ENCODE peak calls at places on chromosome 21, in seven cellular contexts. Y is endodermal cell; S is upper lobe of left lung; R is CD8-positive, alpha-beta T cell; M is aorta; U is heart left ventricle; V is neural progenitor cell. C is an unnamed sample. For H3K4me1, the result is how much of the 10 kb centered on the place peaks cover.

GRCh38 chr21:30306821-30307330 is 13.2 kb downstream of the KRTAP26-1 start:
- DNase-seq in Y (no peak), V (no peak), R (no peak), S (no peak), M (no peak), U (no peak), C (no peak)

GRCh38 chr21:25080706-25081495 is 526.4 kb downstream of the MRPL39 start:
- DNase-seq in M (no peak), V (no peak), U (no peak), S (no peak), R (no peak), Y (no peak), C (no peak)

GRCh38 chr21:44802396-44803153 is 955 bp upstream of the UBE2G2 start:
- DNase-seq in R (no peak), M (no peak), S (no peak), Y (peak), U (no peak), V (peak), C (no peak)

GRCh38 chr21:45536301-45537081 is 5.7 kb downstream of the SLC19A1 start:
- DNase-seq in U (no peak), S (peak), Y (peak), V (peak), R (no peak), M (peak), C (no peak)

GRCh38 chr21:26445440-26445839 is 127.6 kb downstream of the CYYR1 start:
- DNase-seq in V (no peak), U (no peak), R (no peak), S (no peak), Y (no peak), M (no peak), C (no peak)

GRCh38 chr21:45390121-45390751 is 14.7 kb upstream of the COL18A1 start:
- DNase-seq in Y (peak), M (peak), V (no peak), R (no peak), U (peak), S (no peak), C (no peak)

GRCh38 chr21:42478504-42478903 is 17.5 kb downstream of the RSPH1 start:
- DNase-seq in U (no peak), V (no peak), S (no peak), Y (no peak), M (no peak), R (peak), C (no peak)

GRCh38 chr21:46675595-46676280 is 40.3 kb downstream of the PRMT2 start:
- DNase-seq in U (no peak), R (no peak), M (no peak), Y (no peak), S (no peak), V (no peak), C (no peak)

GRCh38 chr21:27674037-27674436 is 707.1 kb upstream of the ADAMTS5 start:
- DNase-seq in U (no peak), R (no peak), M (no peak), Y (no peak), V (no peak), S (no peak), C (no peak)

GRCh38 chr21:45589686-45590245 is 47.5 kb upstream of the SLC19A1 start:
- DNase-seq in R (no peak), Y (no peak), U (no peak), S (no peak), M (no peak), V (no peak), C (no peak)

DNA sequence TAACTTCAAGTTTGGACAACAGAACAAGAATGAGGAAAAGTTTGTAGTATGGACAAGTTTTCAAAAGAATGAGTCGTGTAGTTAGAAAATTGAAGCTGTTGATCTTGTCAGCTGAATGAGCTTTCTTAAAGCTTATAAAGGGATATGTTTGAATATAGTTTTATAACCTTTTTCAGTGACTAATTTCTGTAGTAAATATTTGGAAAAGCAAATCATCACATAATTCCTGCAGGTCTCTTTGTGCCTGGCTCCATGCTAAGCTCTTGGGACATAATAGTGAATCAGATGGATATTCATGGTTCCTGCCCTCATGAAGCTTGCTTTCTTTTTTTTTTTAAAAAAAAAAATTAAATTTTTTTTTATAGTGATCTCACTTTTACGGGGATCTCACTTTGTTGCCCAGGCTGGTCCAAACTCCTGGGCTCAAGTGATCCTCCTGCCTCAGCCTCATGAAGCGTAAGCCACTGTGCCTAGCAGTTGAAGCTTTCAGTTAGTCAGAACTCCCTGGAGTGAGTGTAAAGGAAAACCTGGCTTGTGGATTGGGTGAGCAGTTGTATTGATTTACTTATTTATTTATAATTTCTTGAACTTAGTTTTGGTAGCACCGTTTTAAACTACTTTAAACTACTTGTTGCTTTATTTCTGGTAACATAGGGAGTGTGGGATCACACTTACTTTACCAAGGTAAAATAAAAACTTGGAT is 15.5 kb downstream of the DYRK1A start:
- DNase-seq in S (no peak), M (no peak), V (no peak), R (no peak), U (no peak), Y (no peak), C (no peak)
- H3K4me1 ChIP-seq in S (half or more), M (under half), V (half or more), R (half or more), U (under half), Y (under half), C (under half)

GRCh38 chr21:33968082-33968997 is 52.7 kb upstream of the ATP5PO start:
- DNase-seq in R (peak), V (peak), U (no peak), M (no peak), S (no peak), Y (peak), C (no peak)
- H3K4me1 ChIP-seq in R (under half), V (under half), U (under half), M (under half), S (under half), Y (under half), C (under half)

DNA sequence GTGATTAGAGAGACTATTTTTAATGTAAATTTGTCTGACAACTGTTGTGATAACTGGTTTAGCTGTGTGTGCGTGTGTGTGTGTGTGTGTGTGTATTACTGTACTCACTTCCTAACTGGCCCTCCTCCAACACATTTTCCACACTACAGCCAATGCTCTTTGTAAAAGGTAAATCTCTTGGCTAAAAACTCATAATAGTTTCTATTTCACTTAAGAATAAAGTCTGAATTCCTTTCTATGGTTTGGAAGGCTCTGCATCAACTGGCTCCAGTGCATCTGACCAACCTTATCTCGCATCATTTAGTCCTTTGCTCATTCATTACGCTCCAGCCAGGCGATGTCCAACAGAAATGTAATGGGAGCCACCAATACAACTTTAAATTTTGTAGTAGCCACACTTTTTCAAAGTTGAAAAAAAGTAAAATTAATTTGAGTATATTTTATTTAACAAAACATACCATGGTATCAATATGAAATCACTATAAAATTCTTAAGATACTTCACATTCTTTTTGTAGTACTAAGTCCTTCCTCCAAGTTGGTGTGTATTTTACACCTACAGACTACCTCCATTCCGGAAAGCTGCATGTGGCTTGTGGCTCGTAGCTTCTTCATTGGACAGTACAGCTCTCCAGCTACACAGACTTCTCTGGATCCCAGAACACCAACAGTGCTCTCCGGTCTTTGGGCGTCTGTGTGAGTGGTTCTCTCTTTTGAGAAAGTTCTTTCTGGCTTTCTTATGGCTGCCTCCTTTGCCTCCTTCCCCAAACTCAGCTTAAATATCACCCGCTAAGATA is 68.9 kb downstream of the NRIP1 start:
- DNase-seq in M (no peak), V (no peak), R (no peak), S (no peak), Y (no peak), U (peak), C (no peak)
- H3K4me1 ChIP-seq in M (under half), V (under half), R (under half), S (under half), Y (under half), U (under half), C (under half)

GRCh38 chr21:39314155-39315027 is 959 bp upstream of the BRWD1 start:
- DNase-seq in M (peak), V (no peak), S (peak), Y (peak), R (no peak), U (peak), C (peak)
- H3K4me1 ChIP-seq in M (under half), V (under half), S (under half), Y (under half), R (under half), U (under half), C (under half)

DNA sequence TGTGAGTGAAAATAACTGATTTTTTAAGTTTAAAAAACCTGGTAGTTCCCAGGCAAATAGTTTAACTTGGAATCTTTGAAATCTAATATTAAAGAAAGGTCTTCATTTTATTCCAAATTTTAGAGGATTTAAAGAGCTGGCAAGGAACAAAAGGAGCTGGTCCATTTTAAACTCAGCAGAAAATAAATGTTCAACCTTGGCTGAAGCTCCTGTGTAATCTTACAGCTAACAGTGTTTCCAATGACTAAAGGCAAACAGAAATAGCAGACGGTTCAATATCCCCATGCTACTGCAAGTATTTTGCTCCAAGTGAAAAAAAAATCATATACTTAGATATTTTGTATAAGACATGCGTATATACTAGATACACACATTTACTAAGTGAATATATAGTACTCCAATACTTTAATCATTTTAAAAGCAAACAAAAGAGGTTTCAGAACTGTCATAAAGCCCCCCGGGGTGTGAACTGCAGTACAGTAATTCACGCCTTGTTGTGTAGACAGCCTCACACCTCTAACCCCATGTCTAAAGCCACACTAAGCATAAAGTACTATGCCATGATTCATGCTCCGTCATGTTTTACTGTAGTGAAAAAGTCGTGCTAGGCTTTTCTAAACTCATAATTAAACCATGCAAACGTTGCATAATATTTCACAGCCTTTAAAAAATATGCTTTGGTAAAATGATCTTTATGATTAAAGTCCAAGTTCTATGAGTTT is 132.2 kb downstream of the CLIC6 start:
- DNase-seq in M (no peak), S (no peak), U (no peak), V (no peak), Y (no peak), R (no peak), C (no peak)
- H3K4me1 ChIP-seq in M (under half), S (under half), U (under half), V (under half), Y (under half), R (under half), C (under half)

GRCh38 chr21:43644609-43645008 is 14.7 kb downstream of the HSF2BP start:
- DNase-seq in R (no peak), M (peak), V (no peak), U (no peak), Y (no peak), S (no peak), C (no peak)

GRCh38 chr21:43645987-43646386 is 13.3 kb downstream of the HSF2BP start:
- DNase-seq in M (no peak), Y (no peak), U (no peak), V (no peak), S (no peak), R (no peak), C (no peak)

GRCh38 chr21:43648171-43648570 is 11.1 kb downstream of the HSF2BP start:
- DNase-seq in M (no peak), Y (no peak), U (no peak), S (no peak), R (no peak), V (no peak), C (no peak)

GRCh38 chr21:43645414-43645891 is 13.8 kb downstream of the HSF2BP start:
- DNase-seq in Y (peak), V (peak), M (peak), U (peak), R (no peak), S (peak), C (peak)

GRCh38 chr21:43646550-43647260 is 12.6 kb downstream of the HSF2BP start:
- DNase-seq in S (peak), R (peak), M (peak), Y (peak), U (peak), V (peak), C (peak)
- H3K4me1 ChIP-seq in S (under half), R (under half), M (under half), Y (under half), U (under half), V (under half), C (under half)